ENCODE peak calls at places on chromosomes 13 and 19, in nine cellular contexts. One of them, this sample, is unnamed.

GRCh38 chr13:82593239-82593638 is 1289.0 kb downstream of the SLITRK1 start:
- DNase-seq in body of pancreas: no peak
- DNase-seq in fibroblast of mammary gland: no peak
- DNase-seq in astrocyte of the spinal cord: no peak
- DNase-seq in tibial artery: no peak
- DNase-seq in ascending aorta: no peak
- DNase-seq in upper lobe of right lung: no peak
- DNase-seq in HCT116: no peak
- DNase-seq in A549: no peak
- DNase-seq in this sample: no peak

GRCh38 chr19:15488489-15489226 is 9.4 kb upstream of the PGLYRP2 start:
- DNase-seq in A549: no peak
- DNase-seq in body of pancreas: no peak
- DNase-seq in fibroblast of mammary gland: no peak
- DNase-seq in astrocyte of the spinal cord: no peak
- DNase-seq in upper lobe of right lung: no peak
- DNase-seq in HCT116: no peak
- DNase-seq in ascending aorta: no peak
- DNase-seq in tibial artery: no peak
- DNase-seq in this sample: no peak

GRCh38 chr13:68257111-68257842 is 1027.1 kb upstream of the PCDH9 start:
- DNase-seq in tibial artery: no peak
- DNase-seq in A549: no peak
- DNase-seq in fibroblast of mammary gland: peak
- DNase-seq in ascending aorta: no peak
- DNase-seq in astrocyte of the spinal cord: peak
- DNase-seq in body of pancreas: no peak
- DNase-seq in HCT116: no peak
- DNase-seq in upper lobe of right lung: no peak
- DNase-seq in this sample: no peak

GRCh38 chr19:2575734-2576481 is 100.0 kb downstream of the GADD45B start:
- DNase-seq in fibroblast of mammary gland: peak
- DNase-seq in tibial artery: peak
- DNase-seq in A549: no peak
- DNase-seq in upper lobe of right lung: peak
- DNase-seq in astrocyte of the spinal cord: peak
- DNase-seq in body of pancreas: peak
- DNase-seq in HCT116: no peak
- DNase-seq in ascending aorta: peak
- DNase-seq in this sample: no peak

GRCh38 chr13:31227870-31228269 is 28.1 kb downstream of the B3GLCT start:
- DNase-seq in A549: no peak
- DNase-seq in fibroblast of mammary gland: no peak
- DNase-seq in astrocyte of the spinal cord: no peak
- DNase-seq in HCT116: no peak
- DNase-seq in ascending aorta: no peak
- DNase-seq in tibial artery: no peak
- DNase-seq in upper lobe of right lung: no peak
- DNase-seq in body of pancreas: no peak
- DNase-seq in this sample: no peak

GRCh38 chr13:66225071-66225470 is 1005.1 kb downstream of the PCDH9 start:
- DNase-seq in fibroblast of mammary gland: no peak
- DNase-seq in upper lobe of right lung: no peak
- DNase-seq in HCT116: no peak
- DNase-seq in tibial artery: no peak
- DNase-seq in A549: no peak
- DNase-seq in astrocyte of the spinal cord: no peak
- DNase-seq in body of pancreas: no peak
- DNase-seq in ascending aorta: no peak
- DNase-seq in this sample: no peak

GRCh38 chr13:108220042-108220441 is 1.9 kb downstream of the ABHD13 start:
- DNase-seq in body of pancreas: peak
- DNase-seq in HCT116: peak
- DNase-seq in astrocyte of the spinal cord: no peak
- DNase-seq in tibial artery: no peak
- DNase-seq in fibroblast of mammary gland: no peak
- DNase-seq in A549: no peak
- DNase-seq in ascending aorta: no peak
- DNase-seq in upper lobe of right lung: no peak
- DNase-seq in this sample: no peak

GRCh38 chr19:48216933-48217332 is 38.8 kb downstream of the CARD8 start:
- DNase-seq in astrocyte of the spinal cord: no peak
- DNase-seq in fibroblast of mammary gland: no peak
- DNase-seq in tibial artery: no peak
- DNase-seq in ascending aorta: no peak
- DNase-seq in body of pancreas: no peak
- DNase-seq in A549: no peak
- DNase-seq in HCT116: no peak
- DNase-seq in upper lobe of right lung: no peak
- DNase-seq in this sample: no peak

GRCh38 chr19:41299755-41300089 is 10.2 kb upstream of the CCDC97 start:
- DNase-seq in tibial artery: peak
- DNase-seq in fibroblast of mammary gland: peak
- DNase-seq in HCT116: no peak
- DNase-seq in ascending aorta: no peak
- DNase-seq in A549: no peak
- DNase-seq in astrocyte of the spinal cord: peak
- DNase-seq in body of pancreas: peak
- DNase-seq in upper lobe of right lung: no peak
- DNase-seq in this sample: no peak

GRCh38 chr13:59587971-59588716 is 575.6 kb downstream of the DIAPH3 start:
- DNase-seq in ascending aorta: no peak
- DNase-seq in A549: no peak
- DNase-seq in body of pancreas: no peak
- DNase-seq in upper lobe of right lung: no peak
- DNase-seq in fibroblast of mammary gland: no peak
- DNase-seq in HCT116: no peak
- DNase-seq in tibial artery: no peak
- DNase-seq in astrocyte of the spinal cord: no peak
- DNase-seq in this sample: no peak

GRCh38 chr19:42420055-42420544 is 7.1 kb downstream of the LIPE start:
- DNase-seq in HCT116: peak
- DNase-seq in A549: peak
- DNase-seq in astrocyte of the spinal cord: no peak
- DNase-seq in tibial artery: no peak
- DNase-seq in body of pancreas: peak
- DNase-seq in ascending aorta: no peak
- DNase-seq in upper lobe of right lung: peak
- DNase-seq in fibroblast of mammary gland: peak
- DNase-seq in this sample: no peak

GRCh38 chr19:47507924-47508553 is 6.8 kb downstream of the NAPA start:
- DNase-seq in A549: no peak
- DNase-seq in upper lobe of right lung: no peak
- DNase-seq in astrocyte of the spinal cord: no peak
- DNase-seq in HCT116: no peak
- DNase-seq in body of pancreas: peak
- DNase-seq in ascending aorta: no peak
- DNase-seq in fibroblast of mammary gland: no peak
- DNase-seq in tibial artery: no peak
- DNase-seq in this sample: no peak

GRCh38 chr13:99812611-99813010 is 159.0 kb downstream of the ZIC5 start:
- DNase-seq in astrocyte of the spinal cord: peak
- DNase-seq in body of pancreas: peak
- DNase-seq in A549: peak
- DNase-seq in fibroblast of mammary gland: peak
- DNase-seq in tibial artery: no peak
- DNase-seq in HCT116: no peak
- DNase-seq in upper lobe of right lung: no peak
- DNase-seq in ascending aorta: no peak
- DNase-seq in this sample: peak

GRCh38 chr13:27472941-27473340 is 22.6 kb upstream of the MTIF3 start:
- DNase-seq in tibial artery: no peak
- DNase-seq in fibroblast of mammary gland: no peak
- DNase-seq in astrocyte of the spinal cord: no peak
- DNase-seq in body of pancreas: no peak
- DNase-seq in ascending aorta: no peak
- DNase-seq in HCT116: no peak
- DNase-seq in A549: no peak
- DNase-seq in upper lobe of right lung: no peak
- DNase-seq in this sample: no peak

GRCh38 chr13:33490461-33491327 is 205.1 kb upstream of the STARD13 start:
- DNase-seq in ascending aorta: no peak
- DNase-seq in body of pancreas: no peak
- DNase-seq in tibial artery: no peak
- DNase-seq in HCT116: no peak
- DNase-seq in upper lobe of right lung: peak
- DNase-seq in fibroblast of mammary gland: no peak
- DNase-seq in A549: no peak
- DNase-seq in astrocyte of the spinal cord: no peak
- DNase-seq in this sample: no peak

GRCh38 chr13:100987993-100988392 is 313.4 kb upstream of the TMTC4 start:
- DNase-seq in body of pancreas: peak
- DNase-seq in HCT116: no peak
- DNase-seq in fibroblast of mammary gland: peak
- DNase-seq in A549: peak
- DNase-seq in ascending aorta: no peak
- DNase-seq in upper lobe of right lung: no peak
- DNase-seq in tibial artery: no peak
- DNase-seq in astrocyte of the spinal cord: peak
- DNase-seq in this sample: no peak

DNA sequence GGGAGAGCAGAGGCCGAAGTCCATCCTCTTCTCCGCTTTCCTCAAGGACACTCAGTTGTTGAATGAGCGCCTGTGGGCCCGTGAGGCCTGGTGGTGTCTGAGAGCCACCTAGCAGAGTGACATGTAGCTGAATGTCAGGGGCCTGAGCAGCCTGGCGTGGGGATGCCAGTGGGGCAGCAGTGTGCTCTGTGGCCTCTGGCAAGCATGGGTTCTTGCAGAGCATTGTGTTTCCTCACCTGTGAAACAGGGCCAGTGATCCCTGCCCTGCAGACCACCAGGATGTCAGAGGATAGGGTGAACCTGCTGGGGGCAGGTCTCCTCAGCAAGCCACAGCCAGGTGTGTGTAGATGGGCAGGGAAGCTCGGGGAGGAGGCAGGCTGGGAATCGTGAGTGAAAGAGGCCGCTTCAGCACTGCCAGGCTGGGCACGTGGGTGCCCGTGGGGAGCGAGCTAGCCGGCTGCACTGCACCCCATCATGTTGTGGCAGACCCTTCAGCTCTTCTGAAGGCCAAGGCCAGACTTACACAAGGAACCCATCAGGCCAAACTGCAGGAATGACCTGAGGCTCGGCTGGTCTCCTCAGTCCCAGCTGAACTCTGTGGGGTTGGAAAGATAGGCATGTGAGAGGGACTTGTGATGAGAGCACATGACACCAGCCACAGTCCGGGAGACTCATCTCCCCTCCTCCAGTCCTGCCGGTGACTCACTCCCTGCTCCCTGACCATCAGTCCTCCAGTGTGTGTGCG is 5.0 kb downstream of the PPP1R37 start:
- DNase-seq in tibial artery: no peak
- DNase-seq in HCT116: no peak
- DNase-seq in A549: peak
- DNase-seq in ascending aorta: no peak
- DNase-seq in body of pancreas: peak
- DNase-seq in fibroblast of mammary gland: peak
- DNase-seq in upper lobe of right lung: peak
- DNase-seq in astrocyte of the spinal cord: peak
- DNase-seq in this sample: peak
- H3K4me3 ChIP-seq in tibial artery: no peak
- H3K4me3 ChIP-seq in HCT116: no peak
- H3K4me3 ChIP-seq in A549: no peak
- H3K4me3 ChIP-seq in ascending aorta: no peak
- H3K4me3 ChIP-seq in body of pancreas: no peak
- H3K4me3 ChIP-seq in fibroblast of mammary gland: no peak
- H3K4me3 ChIP-seq in upper lobe of right lung: no peak
- H3K4me3 ChIP-seq in astrocyte of the spinal cord: no peak
- H3K4me3 ChIP-seq in this sample: no peak

GRCh38 chr13:24875566-24875965 is 111.6 kb downstream of the RNF17 start:
- DNase-seq in ascending aorta: no peak
- DNase-seq in A549: no peak
- DNase-seq in astrocyte of the spinal cord: no peak
- DNase-seq in upper lobe of right lung: no peak
- DNase-seq in tibial artery: no peak
- DNase-seq in HCT116: no peak
- DNase-seq in fibroblast of mammary gland: no peak
- DNase-seq in body of pancreas: no peak
- DNase-seq in this sample: no peak
- TF ChIP-seq CTCF in ascending aorta: no peak
- TF ChIP-seq CTCF in A549: no peak
- TF ChIP-seq CTCF in astrocyte of the spinal cord: no peak
- TF ChIP-seq CTCF in upper lobe of right lung: no peak
- TF ChIP-seq CTCF in tibial artery: no peak
- TF ChIP-seq CTCF in HCT116: no peak
- TF ChIP-seq CTCF in fibroblast of mammary gland: no peak
- TF ChIP-seq CTCF in body of pancreas: no peak
- TF ChIP-seq CTCF in this sample: no peak

GRCh38 chr13:20940083-20940482 is 37.5 kb upstream of the XPO4 start:
- DNase-seq in body of pancreas: no peak
- DNase-seq in tibial artery: no peak
- DNase-seq in ascending aorta: no peak
- DNase-seq in HCT116: no peak
- DNase-seq in fibroblast of mammary gland: peak
- DNase-seq in upper lobe of right lung: no peak
- DNase-seq in A549: peak
- DNase-seq in astrocyte of the spinal cord: no peak
- DNase-seq in this sample: peak

GRCh38 chr13:20943519-20944012 is 41.0 kb upstream of the XPO4 start:
- DNase-seq in A549: peak
- DNase-seq in upper lobe of right lung: peak
- DNase-seq in ascending aorta: peak
- DNase-seq in tibial artery: peak
- DNase-seq in body of pancreas: peak
- DNase-seq in astrocyte of the spinal cord: peak
- DNase-seq in fibroblast of mammary gland: peak
- DNase-seq in HCT116: peak
- DNase-seq in this sample: peak

GRCh38 chr13:20942938-20943518 is 40.5 kb upstream of the XPO4 start:
- DNase-seq in upper lobe of right lung: no peak
- DNase-seq in HCT116: no peak
- DNase-seq in body of pancreas: no peak
- DNase-seq in tibial artery: no peak
- DNase-seq in ascending aorta: no peak
- DNase-seq in fibroblast of mammary gland: no peak
- DNase-seq in A549: no peak
- DNase-seq in astrocyte of the spinal cord: no peak
- DNase-seq in this sample: no peak

DNA sequence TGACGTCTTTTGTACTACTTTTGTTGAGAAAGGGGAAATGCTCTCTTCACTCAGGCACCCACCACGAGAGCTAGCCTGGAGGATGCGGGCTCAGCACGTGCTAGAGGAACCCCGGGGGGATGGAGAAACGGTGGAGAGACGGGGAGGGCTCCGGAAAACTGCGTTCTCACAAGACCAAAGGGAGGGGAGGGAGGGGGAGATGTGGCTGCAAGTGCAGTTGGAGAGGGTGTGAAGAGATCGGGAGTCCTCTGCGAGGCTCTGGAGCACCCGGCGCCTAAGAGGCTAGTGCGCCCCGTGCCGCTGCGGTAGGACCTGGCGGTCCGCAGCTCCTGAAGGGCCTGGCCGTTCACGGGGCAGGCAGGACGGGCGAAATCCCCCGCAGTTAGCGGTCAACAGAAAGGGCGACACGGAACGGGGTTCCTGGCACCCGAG is 43.4 kb upstream of the XPO4 start:
- DNase-seq in HCT116: no peak
- DNase-seq in body of pancreas: no peak
- DNase-seq in astrocyte of the spinal cord: no peak
- DNase-seq in fibroblast of mammary gland: no peak
- DNase-seq in upper lobe of right lung: peak
- DNase-seq in tibial artery: no peak
- DNase-seq in A549: no peak
- DNase-seq in ascending aorta: no peak
- DNase-seq in this sample: no peak
- H3K4me3 ChIP-seq in HCT116: no peak
- H3K4me3 ChIP-seq in body of pancreas: no peak
- H3K4me3 ChIP-seq in astrocyte of the spinal cord: peak
- H3K4me3 ChIP-seq in fibroblast of mammary gland: no peak
- H3K4me3 ChIP-seq in upper lobe of right lung: no peak
- H3K4me3 ChIP-seq in tibial artery: no peak
- H3K4me3 ChIP-seq in A549: no peak
- H3K4me3 ChIP-seq in ascending aorta: peak
- H3K4me3 ChIP-seq in this sample: no peak

GRCh38 chr19:30085394-30085793 is 143.4 kb downstream of the URI1 start:
- DNase-seq in body of pancreas: peak
- DNase-seq in HCT116: peak
- DNase-seq in fibroblast of mammary gland: no peak
- DNase-seq in astrocyte of the spinal cord: no peak
- DNase-seq in ascending aorta: no peak
- DNase-seq in upper lobe of right lung: peak
- DNase-seq in A549: peak
- DNase-seq in tibial artery: no peak
- DNase-seq in this sample: no peak
- TF ChIP-seq CTCF in body of pancreas: no peak
- TF ChIP-seq CTCF in HCT116: peak
- TF ChIP-seq CTCF in fibroblast of mammary gland: no peak
- TF ChIP-seq CTCF in astrocyte of the spinal cord: no peak
- TF ChIP-seq CTCF in ascending aorta: no peak
- TF ChIP-seq CTCF in upper lobe of right lung: no peak
- TF ChIP-seq CTCF in A549: peak
- TF ChIP-seq CTCF in tibial artery: no peak
- TF ChIP-seq CTCF in this sample: no peak

This sample was measured in AG09309.